ENCODE peak calls at places on chromosomes 3 and 15, in five cellular contexts. One of them, this sample, is unnamed.

GRCh38 chr15:40320409-40320808 is 3.1 kb upstream of the INAFM2 start:
- DNase-seq in activated CD4-positive, alpha-beta T cell treated with anti-CD3 and anti-CD28 coated beads, Interleukin-2, amount 50 U/mL, for 1 hour: no peak
- DNase-seq in GM03348: no peak
- DNase-seq in amniotic stem cell: no peak
- DNase-seq in HTR-8/SVneo: no peak
- DNase-seq in this sample: no peak

GRCh38 chr3:140859592-140860336 is 81.9 kb upstream of the SLC25A36 start:
- DNase-seq in amniotic stem cell: no peak
- DNase-seq in GM03348: no peak
- DNase-seq in HTR-8/SVneo: no peak
- DNase-seq in activated CD4-positive, alpha-beta T cell treated with anti-CD3 and anti-CD28 coated beads, Interleukin-2, amount 50 U/mL, for 1 hour: no peak
- DNase-seq in this sample: no peak

GRCh38 chr15:83732770-83733169 is 78.8 kb downstream of the ADAMTSL3 start:
- DNase-seq in amniotic stem cell: no peak
- DNase-seq in HTR-8/SVneo: no peak
- DNase-seq in activated CD4-positive, alpha-beta T cell treated with anti-CD3 and anti-CD28 coated beads, Interleukin-2, amount 50 U/mL, for 1 hour: no peak
- DNase-seq in GM03348: no peak
- DNase-seq in this sample: no peak

GRCh38 chr15:74156678-74157411 is 16.7 kb upstream of the ISLR start:
- DNase-seq in GM03348: no peak
- DNase-seq in HTR-8/SVneo: no peak
- DNase-seq in amniotic stem cell: no peak
- DNase-seq in activated CD4-positive, alpha-beta T cell treated with anti-CD3 and anti-CD28 coated beads, Interleukin-2, amount 50 U/mL, for 1 hour: no peak
- DNase-seq in this sample: no peak

GRCh38 chr15:92323480-92323879 is 70.2 kb upstream of the ST8SIA2 start:
- DNase-seq in amniotic stem cell: no peak
- DNase-seq in activated CD4-positive, alpha-beta T cell treated with anti-CD3 and anti-CD28 coated beads, Interleukin-2, amount 50 U/mL, for 1 hour: no peak
- DNase-seq in HTR-8/SVneo: no peak
- DNase-seq in GM03348: no peak
- DNase-seq in this sample: no peak

GRCh38 chr3:171351676-171352075 is 108.5 kb downstream of the TNIK start:
- DNase-seq in activated CD4-positive, alpha-beta T cell treated with anti-CD3 and anti-CD28 coated beads, Interleukin-2, amount 50 U/mL, for 1 hour: no peak
- DNase-seq in GM03348: peak
- DNase-seq in HTR-8/SVneo: peak
- DNase-seq in amniotic stem cell: peak
- DNase-seq in this sample: no peak

GRCh38 chr3:194617827-194618226 is 15.4 kb downstream of the TMEM44 start:
- DNase-seq in HTR-8/SVneo: no peak
- DNase-seq in GM03348: no peak
- DNase-seq in amniotic stem cell: no peak
- DNase-seq in activated CD4-positive, alpha-beta T cell treated with anti-CD3 and anti-CD28 coated beads, Interleukin-2, amount 50 U/mL, for 1 hour: no peak
- DNase-seq in this sample: no peak

GRCh38 chr3:61924065-61924740 is 362.8 kb downstream of the PTPRG start:
- DNase-seq in HTR-8/SVneo: no peak
- DNase-seq in GM03348: no peak
- DNase-seq in activated CD4-positive, alpha-beta T cell treated with anti-CD3 and anti-CD28 coated beads, Interleukin-2, amount 50 U/mL, for 1 hour: no peak
- DNase-seq in amniotic stem cell: no peak
- DNase-seq in this sample: peak

GRCh38 chr3:171258316-171258715 is 201.9 kb downstream of the TNIK start:
- DNase-seq in GM03348: peak
- DNase-seq in amniotic stem cell: no peak
- DNase-seq in activated CD4-positive, alpha-beta T cell treated with anti-CD3 and anti-CD28 coated beads, Interleukin-2, amount 50 U/mL, for 1 hour: no peak
- DNase-seq in HTR-8/SVneo: no peak
- DNase-seq in this sample: no peak

GRCh38 chr3:194112120-194113106 is 23.5 kb upstream of the HES1 start:
- DNase-seq in HTR-8/SVneo: no peak
- DNase-seq in GM03348: no peak
- DNase-seq in amniotic stem cell: no peak
- DNase-seq in activated CD4-positive, alpha-beta T cell treated with anti-CD3 and anti-CD28 coated beads, Interleukin-2, amount 50 U/mL, for 1 hour: no peak
- DNase-seq in this sample: no peak

GRCh38 chr3:31892500-31892899 is 88.6 kb downstream of the OSBPL10 start:
- DNase-seq in HTR-8/SVneo: no peak
- DNase-seq in activated CD4-positive, alpha-beta T cell treated with anti-CD3 and anti-CD28 coated beads, Interleukin-2, amount 50 U/mL, for 1 hour: no peak
- DNase-seq in GM03348: no peak
- DNase-seq in amniotic stem cell: no peak
- DNase-seq in this sample: no peak

GRCh38 chr3:172376402-172376801 is 71.9 kb downstream of the GHSR start:
- DNase-seq in HTR-8/SVneo: no peak
- DNase-seq in GM03348: no peak
- DNase-seq in amniotic stem cell: no peak
- DNase-seq in activated CD4-positive, alpha-beta T cell treated with anti-CD3 and anti-CD28 coated beads, Interleukin-2, amount 50 U/mL, for 1 hour: no peak
- DNase-seq in this sample: no peak

GRCh38 chr3:154886437-154886836 is 193.7 kb upstream of the MME start:
- DNase-seq in activated CD4-positive, alpha-beta T cell treated with anti-CD3 and anti-CD28 coated beads, Interleukin-2, amount 50 U/mL, for 1 hour: no peak
- DNase-seq in GM03348: peak
- DNase-seq in amniotic stem cell: peak
- DNase-seq in HTR-8/SVneo: peak
- DNase-seq in this sample: no peak

GRCh38 chr15:42577514-42578031 is 2.2 kb downstream of the STARD9 start:
- DNase-seq in activated CD4-positive, alpha-beta T cell treated with anti-CD3 and anti-CD28 coated beads, Interleukin-2, amount 50 U/mL, for 1 hour: no peak
- DNase-seq in HTR-8/SVneo: no peak
- DNase-seq in amniotic stem cell: no peak
- DNase-seq in GM03348: peak
- DNase-seq in this sample: no peak

GRCh38 chr15:101014921-101015841 is 96.0 kb downstream of the LRRK1 start:
- DNase-seq in GM03348: peak
- DNase-seq in activated CD4-positive, alpha-beta T cell treated with anti-CD3 and anti-CD28 coated beads, Interleukin-2, amount 50 U/mL, for 1 hour: peak
- DNase-seq in HTR-8/SVneo: peak
- DNase-seq in amniotic stem cell: peak
- DNase-seq in this sample: no peak

GRCh38 chr15:74384566-74385441 is 17.4 kb upstream of the CYP11A1 start:
- DNase-seq in HTR-8/SVneo: no peak
- DNase-seq in amniotic stem cell: no peak
- DNase-seq in activated CD4-positive, alpha-beta T cell treated with anti-CD3 and anti-CD28 coated beads, Interleukin-2, amount 50 U/mL, for 1 hour: no peak
- DNase-seq in GM03348: peak
- DNase-seq in this sample: no peak

GRCh38 chr3:170507063-170507462 is 78.8 kb downstream of the SLC7A14 start:
- DNase-seq in GM03348: no peak
- DNase-seq in activated CD4-positive, alpha-beta T cell treated with anti-CD3 and anti-CD28 coated beads, Interleukin-2, amount 50 U/mL, for 1 hour: no peak
- DNase-seq in HTR-8/SVneo: no peak
- DNase-seq in amniotic stem cell: no peak
- DNase-seq in this sample: no peak

GRCh38 chr15:52496776-52497470 is 31.8 kb downstream of the MYO5A start:
- DNase-seq in activated CD4-positive, alpha-beta T cell treated with anti-CD3 and anti-CD28 coated beads, Interleukin-2, amount 50 U/mL, for 1 hour: no peak
- DNase-seq in amniotic stem cell: no peak
- DNase-seq in GM03348: no peak
- DNase-seq in HTR-8/SVneo: no peak
- DNase-seq in this sample: no peak

GRCh38 chr3:72625616-72626337 is 222.5 kb downstream of the SHQ1 start:
- DNase-seq in HTR-8/SVneo: no peak
- DNase-seq in GM03348: peak
- DNase-seq in activated CD4-positive, alpha-beta T cell treated with anti-CD3 and anti-CD28 coated beads, Interleukin-2, amount 50 U/mL, for 1 hour: no peak
- DNase-seq in amniotic stem cell: no peak
- DNase-seq in this sample: no peak

GRCh38 chr3:38143511-38143910 is 5.0 kb downstream of the MYD88 start:
- DNase-seq in amniotic stem cell: no peak
- DNase-seq in GM03348: no peak
- DNase-seq in activated CD4-positive, alpha-beta T cell treated with anti-CD3 and anti-CD28 coated beads, Interleukin-2, amount 50 U/mL, for 1 hour: no peak
- DNase-seq in HTR-8/SVneo: no peak
- DNase-seq in this sample: no peak

GRCh38 chr15:85530079-85530478 is 149.7 kb downstream of the AKAP13 start:
- DNase-seq in HTR-8/SVneo: no peak
- DNase-seq in GM03348: no peak
- DNase-seq in activated CD4-positive, alpha-beta T cell treated with anti-CD3 and anti-CD28 coated beads, Interleukin-2, amount 50 U/mL, for 1 hour: no peak
- DNase-seq in amniotic stem cell: no peak
- DNase-seq in this sample: no peak

GRCh38 chr3:10968390-10968789 is 24.2 kb upstream of the SLC6A1 start:
- DNase-seq in HTR-8/SVneo: no peak
- DNase-seq in activated CD4-positive, alpha-beta T cell treated with anti-CD3 and anti-CD28 coated beads, Interleukin-2, amount 50 U/mL, for 1 hour: no peak
- DNase-seq in GM03348: no peak
- DNase-seq in amniotic stem cell: no peak
- DNase-seq in this sample: no peak

GRCh38 chr3:188929138-188929537 is 242.6 kb upstream of the TPRG1 start:
- DNase-seq in HTR-8/SVneo: peak
- DNase-seq in GM03348: no peak
- DNase-seq in amniotic stem cell: no peak
- DNase-seq in activated CD4-positive, alpha-beta T cell treated with anti-CD3 and anti-CD28 coated beads, Interleukin-2, amount 50 U/mL, for 1 hour: no peak
- DNase-seq in this sample: no peak